ENCODE peak calls at places on chromosome 10, in four cellular contexts. W is fibroblast of lung, J is adrenal gland, C is esophagus squamous epithelium. R is an unnamed sample. For H3K4me1, the result is how much of the 10 kb centered on the place peaks cover.

GRCh38 chr10:12782537-12782936 is 219.0 kb downstream of the CCDC3 start:
- DNase-seq in W (peak), J (peak), C (no peak), R (peak)

GRCh38 chr10:74842301-74842700 is 15.9 kb downstream of the KAT6B start:
- DNase-seq in W (no peak), J (no peak), C (no peak), R (no peak)

GRCh38 chr10:118423800-118424479 is 81.8 kb upstream of the FAM204A start:
- DNase-seq in W (peak), J (peak), C (no peak), R (peak)

GRCh38 chr10:114548662-114549061 is 109.4 kb downstream of the ABLIM1 start:
- DNase-seq in W (peak), J (no peak), C (no peak), R (peak)

GRCh38 chr10:102781089-102781920 is 37.6 kb downstream of the WBP1L start:
- DNase-seq in W (peak), J (no peak), C (no peak), R (no peak)

GRCh38 chr10:44958196-44958896 is 1.3 kb upstream of the RASSF4 start:
- DNase-seq in W (no peak), J (peak), C (no peak), R (no peak)

GRCh38 chr10:103548581-103549348 is 55.3 kb downstream of the NEURL1 start:
- DNase-seq in W (no peak), J (no peak), C (no peak), R (no peak)

GRCh38 chr10:46323176-46323575 is 36.4 kb downstream of the ANTXRL start:
- DNase-seq in W (no peak), J (no peak), C (no peak), R (no peak)

GRCh38 chr10:113644185-113645120 is 19.4 kb downstream of the NRAP start:
- DNase-seq in W (peak), J (no peak), C (no peak), R (no peak)

GRCh38 chr10:3172081-3172445 is 519 bp downstream of the PITRM1 start:
- DNase-seq in W (peak), J (peak), C (no peak), R (peak)

GRCh38 chr10:111986079-111986478 is 197.5 kb downstream of the GPAM start:
- DNase-seq in W (no peak), J (no peak), C (no peak), R (no peak)

GRCh38 chr10:95214793-95215192 is 20.8 kb downstream of the ACSM6 start:
- DNase-seq in W (no peak), J (no peak), C (no peak), R (peak)

GRCh38 chr10:104318810-104319684 is 19.2 kb downstream of the ITPRIP start:
- DNase-seq in W (peak), J (peak), C (no peak), R (peak)

GRCh38 chr10:24118246-24118645 is 90.7 kb upstream of the KIAA1217 start:
- DNase-seq in W (peak), J (peak), C (no peak), R (no peak)

GRCh38 chr10:16105082-16105481 is 244.8 kb upstream of the MINDY3 start:
- DNase-seq in W (no peak), J (no peak), C (no peak), R (no peak)

GRCh38 chr10:69100136-69100872 is 12.4 kb downstream of the SRGN start:
- DNase-seq in W (peak), J (no peak), C (no peak), R (no peak)

GRCh38 chr10:78861456-78862327 is 207.1 kb upstream of the ZMIZ1 start:
- DNase-seq in W (no peak), J (no peak), C (no peak), R (peak)

GRCh38 chr10:28217848-28218247 is 85.0 kb downstream of the MPP7 start:
- DNase-seq in W (peak), J (no peak), C (no peak), R (no peak)

GRCh38 chr10:26931223-26931622 is 70.5 kb upstream of the ABI1 start:
- DNase-seq in W (no peak), J (peak), C (no peak), R (peak)

GRCh38 chr10:97532935-97533671 is 34.4 kb downstream of the UBTD1 start:
- DNase-seq in W (peak), J (no peak), C (no peak), R (no peak)

GRCh38 chr10:103396067-103396788 is at the start of the genes ATP5MK and PDCD11:
- DNase-seq in W (peak), J (peak), C (peak), R (peak)

GRCh38 chr10:683448-684071 is 5.9 kb downstream of the DIP2C start:
- DNase-seq in W (peak), J (peak), C (no peak), R (no peak)

GRCh38 chr10:12902135-12902572 is 99.4 kb downstream of the CCDC3 start:
- DNase-seq in W (peak), J (peak), C (no peak), R (peak)

GRCh38 chr10:68955414-68955785 is 570 bp upstream of the DDX21 start:
- DNase-seq in W (no peak), J (no peak), C (no peak), R (no peak)

GRCh38 chr10:4004144-4004543 is 219.1 kb upstream of the KLF6 start:
- DNase-seq in W (no peak), J (no peak), C (no peak), R (no peak)

GRCh38 chr10:113627836-113628235 is 36.0 kb downstream of the NRAP start:
- DNase-seq in W (no peak), J (no peak), C (no peak), R (no peak)

GRCh38 chr10:58715056-58715455 is 202.4 kb downstream of the BICC1 start:
- DNase-seq in W (no peak), J (no peak), C (no peak), R (no peak)

GRCh38 chr10:126062132-126063032 is 166.0 kb downstream of the FANK1 start:
- DNase-seq in W (peak), J (peak), C (no peak), R (peak)

GRCh38 chr10:33798754-33799153 is 464.3 kb upstream of the NRP1 start:
- DNase-seq in W (no peak), J (no peak), C (no peak), R (no peak)

GRCh38 chr10:115909037-115909436 is 364.0 kb downstream of the GFRA1 start:
- DNase-seq in W (no peak), J (no peak), C (no peak), R (no peak)

GRCh38 chr10:69360485-69361302 is 56.0 kb downstream of the TACR2 start:
- DNase-seq in W (peak), J (peak), C (no peak), R (peak)

GRCh38 chr10:124414077-124414476 is 4.6 kb downstream of the OAT start:
- DNase-seq in W (peak), J (no peak), C (no peak), R (no peak)

GRCh38 chr10:47020491-47020890 is 109.3 kb downstream of the PTPN20 start:
- DNase-seq in W (no peak), J (no peak), C (no peak), R (no peak)

GRCh38 chr10:14327535-14327934 is 3.2 kb downstream of the FRMD4A start:
- DNase-seq in W (no peak), J (no peak), C (no peak), R (no peak)

GRCh38 chr10:3192856-3193635 is 20.5 kb upstream of the PITRM1 start:
- DNase-seq in W (peak), J (peak), C (no peak), R (peak)

GRCh38 chr10:71235808-71236207 is 23.4 kb downstream of the UNC5B start:
- DNase-seq in W (no peak), J (no peak), C (no peak), R (no peak)
- H3K4me1 ChIP-seq in W (under half), J (half or more), C (half or more), R (under half)

DNA sequence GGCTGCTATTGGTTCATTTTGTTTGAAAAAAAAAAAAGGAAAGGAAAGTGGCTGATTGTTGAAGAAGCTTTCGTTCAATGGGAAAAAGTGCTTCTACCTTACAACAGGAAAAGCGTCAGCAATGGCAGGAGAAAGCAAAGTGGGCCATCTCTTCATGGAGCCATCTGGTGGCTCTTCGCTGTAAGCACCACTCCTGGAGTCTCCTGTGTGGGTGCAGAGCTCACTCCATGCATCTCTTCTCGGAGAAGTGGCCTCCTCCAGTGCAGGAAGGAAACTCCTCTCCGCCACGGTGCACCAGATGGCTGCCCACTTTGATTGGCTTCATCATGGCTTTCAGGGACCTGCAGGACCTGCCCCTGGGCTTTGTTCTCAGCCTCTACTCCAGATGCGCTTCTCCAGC is 250.9 kb downstream of the PTEN start:
- DNase-seq in W (peak), J (peak), C (no peak), R (peak)
- H3K4me1 ChIP-seq in W (under half), J (under half), C (under half), R (under half)

GRCh38 chr10:132595021-132595420 is 57.4 kb downstream of the INPP5A start:
- DNase-seq in W (no peak), J (no peak), C (no peak), R (no peak)

GRCh38 chr10:132595850-132596249 is 58.3 kb downstream of the INPP5A start:
- DNase-seq in W (no peak), J (no peak), C (no peak), R (no peak)

GRCh38 chr10:132592790-132593788 is 55.5 kb downstream of the INPP5A start:
- DNase-seq in W (no peak), J (no peak), C (no peak), R (no peak)

GRCh38 chr10:132596742-132597279 is 59.2 kb downstream of the INPP5A start:
- DNase-seq in W (no peak), J (no peak), C (no peak), R (no peak)

DNA sequence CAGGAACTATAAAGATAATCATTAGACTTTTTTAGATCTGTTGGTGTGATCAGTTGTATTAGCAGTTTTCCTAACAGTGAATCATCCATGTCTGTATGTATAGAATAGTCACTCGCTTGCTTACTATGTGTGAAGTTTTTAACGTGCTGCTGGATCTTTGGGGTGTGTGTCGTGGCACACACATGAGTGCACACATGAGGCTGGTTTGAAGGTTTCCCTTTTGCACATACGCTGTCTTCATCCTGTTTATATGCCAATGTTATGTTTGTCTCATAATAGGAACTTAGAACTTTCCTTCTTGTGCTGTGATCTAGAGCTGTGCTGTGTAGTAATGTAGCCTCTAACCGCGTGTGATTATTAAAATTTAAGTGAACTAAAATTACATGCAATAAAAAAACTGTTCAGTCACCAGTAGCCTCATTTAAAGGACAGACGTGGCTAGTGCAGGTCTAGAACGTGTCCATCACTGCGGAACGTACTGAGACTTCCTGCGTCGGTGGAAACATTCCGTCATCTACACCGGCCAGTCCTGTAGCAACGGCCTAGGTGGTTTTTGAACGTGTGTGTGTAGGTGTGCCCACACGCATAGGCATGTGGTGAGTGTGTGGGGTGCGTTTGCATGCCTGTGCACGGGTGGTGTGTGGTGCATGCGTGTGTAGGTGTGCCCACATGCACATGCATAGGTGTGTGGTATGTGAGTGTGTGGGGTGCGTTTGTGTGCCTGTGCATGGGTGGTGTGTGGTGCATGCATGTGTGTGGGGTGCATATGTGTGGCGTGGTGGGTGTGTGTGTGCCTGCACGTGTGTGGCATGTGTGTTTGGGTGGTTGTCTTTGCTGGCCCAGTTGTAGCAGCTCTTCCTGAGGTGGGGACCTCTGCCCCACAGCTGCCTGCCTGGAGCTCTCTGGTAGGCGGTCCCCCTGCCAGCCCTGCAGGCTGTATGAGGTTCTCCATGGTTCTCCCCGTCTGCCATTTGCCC is 56.6 kb downstream of the INPP5A start:
- DNase-seq in W (no peak), J (no peak), C (no peak), R (no peak)
- H3K4me1 ChIP-seq in W (under half), J (under half), C (half or more), R (under half)

GRCh38 chr10:90919683-90920574 is 958 bp downstream of the ANKRD1 start:
- DNase-seq in W (no peak), J (no peak), C (no peak), R (no peak)

GRCh38 chr10:90923111-90923731 is 2.3 kb upstream of the ANKRD1 start:
- DNase-seq in W (no peak), J (no peak), C (no peak), R (no peak)

GRCh38 chr10:90917968-90918318 is 2.9 kb downstream of the ANKRD1 start:
- DNase-seq in W (no peak), J (no peak), C (no peak), R (no peak)

GRCh38 chr10:90921906-90922305 is 1.0 kb upstream of the ANKRD1 start:
- DNase-seq in W (no peak), J (no peak), C (no peak), R (no peak)

GRCh38 chr10:90920986-90921643 is at the start of gene ANKRD1:
- DNase-seq in W (peak), J (no peak), C (no peak), R (no peak)
- H3K4me1 ChIP-seq in W (under half), J (under half), C (under half), R (under half)

GRCh38 chr10:31421322-31421721 is 102.3 kb downstream of the ZEB1 start:
- DNase-seq in W (no peak), J (no peak), C (no peak), R (no peak)
- H3K4me1 ChIP-seq in W (under half), J (under half), C (under half), R (under half)

DNA sequence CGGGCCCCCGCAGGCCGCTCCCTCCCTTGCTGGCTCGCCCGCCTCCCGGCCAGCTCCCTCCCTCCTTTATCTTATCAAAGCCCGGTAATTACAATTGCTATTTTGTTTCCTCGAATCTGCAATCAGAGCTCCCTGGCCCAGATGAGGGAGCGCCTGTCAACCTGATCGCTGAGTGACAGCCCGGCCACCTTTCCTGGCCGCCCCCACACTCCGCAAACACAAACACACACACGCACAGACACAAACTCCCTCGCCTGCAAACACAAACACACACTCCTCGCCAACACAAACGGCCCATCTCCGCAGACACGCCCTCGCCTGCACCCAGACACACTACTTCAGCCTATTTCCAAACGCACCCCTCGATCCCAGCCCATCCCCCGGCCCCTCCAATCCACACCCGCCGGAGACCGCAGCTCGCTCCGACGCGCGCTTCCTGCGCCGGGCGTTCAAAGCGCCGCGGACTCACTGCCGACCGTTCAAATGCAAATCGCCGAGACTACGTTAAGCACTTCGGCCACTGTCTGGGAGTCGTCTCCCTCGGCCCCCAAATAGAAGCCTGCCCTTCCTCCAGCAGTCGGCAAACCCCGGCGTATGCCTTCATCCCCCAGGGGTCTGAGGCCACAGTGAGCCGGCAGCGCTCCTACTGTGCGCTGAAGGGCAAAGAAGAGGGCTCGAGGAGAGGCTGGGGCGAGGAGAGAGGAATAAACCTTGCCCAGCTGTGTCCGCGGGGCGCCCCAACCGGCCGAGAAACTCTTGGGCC is 3.0 kb upstream of the FGF8 start:
- DNase-seq in W (peak), J (peak), C (no peak), R (peak)
- H3K4me1 ChIP-seq in W (under half), J (under half), C (half or more), R (under half)

GRCh38 chr10:73408061-73408460 is 5.8 kb downstream of the ANXA7 start:
- DNase-seq in W (no peak), J (no peak), C (no peak), R (no peak)
- H3K4me1 ChIP-seq in W (under half), J (under half), C (under half), R (under half)

GRCh38 chr10:91162495-91163268 is 57.8 kb upstream of the PCGF5 start:
- DNase-seq in W (peak), J (peak), C (no peak), R (peak)
- H3K4me1 ChIP-seq in W (under half), J (under half), C (under half), R (under half)